ENCODE peak calls at places on chromosomes 4 and X, in four cellular contexts. G is COR-L47; M is stromal cell of bone marrow; Y is activated CD4-positive, alpha-beta T cell treated with anti-CD3 and anti-CD28 coated beads, Interleukin-2, amount 10 ng/mL, durations not matched to agents 7 days and 5 days. E is an unnamed sample.

GRCh38 chr4:116055857-116056827 is 942.7 kb upstream of the NDST4 start:
- DNase-seq in G (peak; percentile 15), M (no peak), Y (no peak), E (no peak)

GRCh38 chr4:1980561-1981041 is 28.2 kb downstream of the NELFA start:
- DNase-seq in G (no peak), M (no peak), Y (no peak), E (no peak)

GRCh38 chrX:16604300-16604699 is 45.7 kb upstream of the S100G start:
- DNase-seq in G (no peak), M (no peak), Y (no peak), E (no peak)

GRCh38 chr4:171834640-171835039 is 21.4 kb downstream of the GALNTL6 start:
- DNase-seq in G (no peak), M (no peak), Y (no peak), E (no peak)

GRCh38 chrX:119041175-119041574 is 31.6 kb upstream of the CT47C1 start:
- DNase-seq in G (no peak), M (peak; percentile 87), Y (no peak), E (peak; percentile 93)

GRCh38 chr4:41668024-41668423 is 80.5 kb downstream of the PHOX2B start:
- DNase-seq in G (no peak), M (no peak), Y (no peak), E (no peak)

GRCh38 chrX:15619053-15619772 is 18.5 kb upstream of the ACE2 start:
- DNase-seq in G (no peak), M (no peak), Y (no peak), E (peak; percentile 95)

GRCh38 chr4:155060873-155061272 is 147.6 kb upstream of the NPY2R start:
- DNase-seq in G (no peak), M (no peak), Y (no peak), E (no peak)

GRCh38 chr4:112778520-112778919 is 141.6 kb downstream of the LARP7 start:
- DNase-seq in G (no peak), M (no peak), Y (no peak), E (no peak)

GRCh38 chr4:83112239-83112638 is 2.3 kb downstream of the PLAC8 start:
- DNase-seq in G (no peak), M (no peak), Y (peak; percentile 33), E (no peak)

GRCh38 chrX:50081282-50081955 is 119.4 kb downstream of the AKAP4 start:
- DNase-seq in G (peak; percentile 25), M (no peak), Y (no peak), E (no peak)

GRCh38 chrX:118179718-118180117 is 63.1 kb upstream of the KLHL13 start:
- DNase-seq in G (no peak), M (no peak), Y (no peak), E (no peak)

GRCh38 chr4:177108708-177109107 is 201.0 kb upstream of the NEIL3 start:
- DNase-seq in G (no peak), M (peak; percentile 54), Y (no peak), E (no peak)

GRCh38 chrX:152637649-152638442 is at the start of gene GABRQ:
- DNase-seq in G (peak; percentile 69), M (no peak), Y (no peak), E (no peak)

GRCh38 chr4:163587867-163588266 is 93.4 kb downstream of the TMA16 start:
- DNase-seq in G (peak; percentile 56), M (no peak), Y (no peak), E (no peak)

GRCh38 chr4:166432842-166433241 is 559.8 kb downstream of the TLL1 start:
- DNase-seq in G (no peak), M (peak; percentile 15), Y (no peak), E (no peak)

GRCh38 chrX:22748093-22748999 is 251.4 kb upstream of the DDX53 start:
- DNase-seq in G (peak; percentile 7), M (no peak), Y (peak; percentile 43), E (no peak)

GRCh38 chrX:42714981-42715688 is 62.8 kb downstream of the PPP1R2C start:
- DNase-seq in G (no peak), M (no peak), Y (peak; percentile 34), E (peak; percentile 6)

GRCh38 chrX:17584248-17584681 is 153.0 kb upstream of the SCML1 start:
- DNase-seq in G (no peak), M (no peak), Y (no peak), E (peak; percentile 67)

GRCh38 chrX:19846995-19847790 is 40.2 kb downstream of the SH3KBP1 start:
- DNase-seq in G (no peak), M (peak; percentile 60), Y (no peak), E (peak; percentile 63)

GRCh38 chr4:114396808-114397207 is 201.8 kb upstream of the UGT8 start:
- DNase-seq in G (no peak), M (no peak), Y (no peak), E (no peak)

GRCh38 chr4:1647432-1647831 is 36.7 kb downstream of the FAM53A start:
- DNase-seq in G (no peak), M (no peak), Y (no peak), E (no peak)

GRCh38 chrX:69562904-69563568 is 52.9 kb upstream of the EDA start:
- DNase-seq in G (no peak), M (no peak), Y (no peak), E (no peak)